ENCODE peak calls at places on chromosome X, in seven cellular contexts. I, V, F, C, D, E and L are unnamed samples.

GRCh38 chrX:34632404-34632803 is 24.7 kb downstream of the TMEM47 start:
- ATAC-seq in I (no peak), V (no peak), F (no peak), C (no peak), D (no peak), E (no peak), L (no peak)

GRCh38 chrX:9492901-9493300 is 28.0 kb downstream of the TBL1X start:
- ATAC-seq in I (no peak), V (no peak), F (no peak), C (no peak), D (no peak), E (no peak), L (no peak)

GRCh38 chrX:37745835-37746234 is 34.0 kb upstream of the CYBB start:
- ATAC-seq in I (peak), V (peak), F (peak), C (no peak), D (no peak), E (peak), L (peak)

GRCh38 chrX:13761606-13762005 is 27.1 kb downstream of the OFD1 start:
- ATAC-seq in I (peak), V (no peak), F (no peak), C (no peak), D (no peak), E (no peak), L (peak)

GRCh38 chrX:74419861-74420193 is 1.5 kb upstream of the SLC16A2 start:
- ATAC-seq in I (no peak), V (peak), F (no peak), C (no peak), D (no peak), E (no peak), L (no peak)

GRCh38 chrX:150050387-150050786 is 112.1 kb upstream of the EOLA2 start:
- ATAC-seq in I (no peak), V (no peak), F (no peak), C (no peak), D (no peak), E (no peak), L (no peak)

GRCh38 chrX:130704053-130705038 is 198.7 kb downstream of the ENOX2 start:
- ATAC-seq in I (no peak), V (no peak), F (peak), C (peak), D (peak), E (no peak), L (no peak)

GRCh38 chrX:38868941-38869378 is 67.7 kb downstream of the MID1IP1 start:
- ATAC-seq in I (no peak), V (no peak), F (no peak), C (peak), D (peak), E (peak), L (no peak)

GRCh38 chrX:97907791-97908190 is 1024.1 kb downstream of the RPA4 start:
- ATAC-seq in I (no peak), V (no peak), F (no peak), C (no peak), D (no peak), E (no peak), L (no peak)

GRCh38 chrX:103806862-103807474 is 25.1 kb downstream of the RAB9B start:
- ATAC-seq in I (peak), V (no peak), F (no peak), C (no peak), D (no peak), E (no peak), L (no peak)

GRCh38 chrX:29491659-29492058 is 723.7 kb upstream of the MAGEB2 start:
- ATAC-seq in I (no peak), V (no peak), F (no peak), C (no peak), D (no peak), E (no peak), L (no peak)

GRCh38 chrX:131649741-131650140 is 105.9 kb downstream of the OR13H1 start:
- ATAC-seq in I (peak), V (peak), F (no peak), C (no peak), D (no peak), E (no peak), L (no peak)

GRCh38 chrX:16081357-16081756 is 42.0 kb upstream of the GRPR start:
- ATAC-seq in I (no peak), V (no peak), F (no peak), C (no peak), D (no peak), E (no peak), L (no peak)

GRCh38 chrX:129663171-129663570 is 8.4 kb upstream of the APLN start:
- ATAC-seq in I (no peak), V (no peak), F (no peak), C (peak), D (no peak), E (no peak), L (no peak)

GRCh38 chrX:10350991-10351390 is 194.2 kb downstream of the CLCN4 start:
- ATAC-seq in I (no peak), V (no peak), F (no peak), C (no peak), D (no peak), E (no peak), L (no peak)

GRCh38 chrX:139554367-139554766 is 23.8 kb downstream of the F9 start:
- ATAC-seq in I (peak), V (no peak), F (no peak), C (no peak), D (no peak), E (no peak), L (no peak)

GRCh38 chrX:48465336-48465933 is 4.6 kb downstream of the SLC38A5 start:
- ATAC-seq in I (no peak), V (no peak), F (no peak), C (peak), D (peak), E (peak), L (no peak)

GRCh38 chrX:136687457-136687856 is 39.5 kb downstream of the CD40LG start:
- ATAC-seq in I (peak), V (peak), F (no peak), C (no peak), D (no peak), E (no peak), L (no peak)

GRCh38 chrX:39212456-39212855 is 411.2 kb downstream of the MID1IP1 start:
- ATAC-seq in I (peak), V (no peak), F (no peak), C (no peak), D (no peak), E (no peak), L (no peak)

GRCh38 chrX:50863471-50863870 is 47.1 kb upstream of the BMP15 start:
- ATAC-seq in I (no peak), V (no peak), F (no peak), C (no peak), D (no peak), E (no peak), L (no peak)

GRCh38 chrX:45449982-45450381 is 249.3 kb upstream of the DIPK2B start:
- ATAC-seq in I (no peak), V (no peak), F (no peak), C (no peak), D (no peak), E (no peak), L (no peak)

GRCh38 chrX:82141942-82142341 is 940.0 kb downstream of the SH3BGRL start:
- ATAC-seq in I (no peak), V (no peak), F (no peak), C (no peak), D (no peak), E (no peak), L (no peak)

GRCh38 chrX:114717921-114718320 is 134.0 kb downstream of the HTR2C start:
- ATAC-seq in I (no peak), V (no peak), F (no peak), C (no peak), D (no peak), E (no peak), L (no peak)

GRCh38 chrX:20059467-20060128 is 57.1 kb downstream of the MAP7D2 start:
- ATAC-seq in I (no peak), V (no peak), F (no peak), C (no peak), D (no peak), E (no peak), L (no peak)

GRCh38 chrX:129808829-129809745 is 29.3 kb downstream of the SASH3 start:
- ATAC-seq in I (peak), V (peak), F (no peak), C (no peak), D (no peak), E (no peak), L (no peak)

GRCh38 chrX:41518127-41518840 is 71.1 kb downstream of the NYX start:
- ATAC-seq in I (peak), V (peak), F (no peak), C (no peak), D (no peak), E (no peak), L (peak)

GRCh38 chrX:10390187-10390586 is 230.2 kb downstream of the MID1 start:
- ATAC-seq in I (no peak), V (no peak), F (no peak), C (no peak), D (no peak), E (no peak), L (no peak)